ENCODE peak calls at places on chromosomes 13 and 19, in eight cellular contexts. E is WERI-Rb-1, B is cardiac muscle cell, G is HFF-Myc, Z is dorsolateral prefrontal cortex, H is foreskin keratinocyte, M is foreskin fibroblast, R is BE2C. W is an unnamed sample.

GRCh38 chr19:3880471-3881271 is at the start of gene ATCAY:
- DNase-seq in E (peak), M (peak), Z (peak), R (peak), G (no peak), H (no peak), B (peak), W (no peak)

GRCh38 chr13:72208112-72208645 is 341.2 kb upstream of the DACH1 start:
- DNase-seq in H (no peak), M (no peak), E (peak), B (no peak), Z (no peak), G (no peak), R (peak), W (no peak)

GRCh38 chr13:52599853-52600603 is 42.2 kb upstream of the HNRNPA1L2 start:
- DNase-seq in E (peak), B (peak), R (peak), G (no peak), M (peak), H (no peak), Z (peak), W (no peak)

GRCh38 chr19:18254546-18255500 is 19.4 kb downstream of the IQCN start:
- DNase-seq in G (no peak), E (no peak), B (no peak), H (no peak), R (no peak), M (no peak), Z (no peak), W (no peak)

GRCh38 chr13:110311721-110312668 is 4.9 kb downstream of the COL4A2 start:
- DNase-seq in M (no peak), B (no peak), G (no peak), R (no peak), H (no peak), Z (no peak), E (no peak), W (no peak)

GRCh38 chr13:105918842-105919741 is 616.4 kb downstream of the EFNB2 start:
- DNase-seq in H (peak), E (no peak), B (no peak), G (peak), R (peak), M (peak), Z (peak), W (no peak)

GRCh38 chr13:20197361-20197834 is 4.7 kb upstream of the GJB2 start:
- DNase-seq in B (peak), G (peak), M (peak), E (no peak), Z (no peak), R (no peak), H (peak), W (no peak)

GRCh38 chr19:45440873-45441654 is 17.3 kb upstream of the ERCC1 start:
- DNase-seq in B (peak), M (peak), Z (no peak), R (peak), G (no peak), E (peak), H (no peak), W (no peak)

GRCh38 chr13:70357031-70357430 is 248.8 kb upstream of the KLHL1 start:
- DNase-seq in Z (no peak), H (no peak), G (no peak), E (no peak), B (no peak), M (no peak), R (no peak), W (no peak)

GRCh38 chr13:70347947-70348620 is 239.8 kb upstream of the KLHL1 start:
- DNase-seq in B (no peak), R (no peak), M (no peak), H (no peak), E (no peak), G (no peak), Z (no peak), W (no peak)

GRCh38 chr13:70353096-70353495 is 244.8 kb upstream of the KLHL1 start:
- DNase-seq in H (no peak), E (no peak), B (no peak), Z (no peak), G (no peak), M (no peak), R (no peak), W (no peak)
- TF ChIP-seq CTCF in H (no peak), E (no peak), B (no peak), Z (no peak), G (no peak), M (no peak), R (peak), W (no peak)

DNA sequence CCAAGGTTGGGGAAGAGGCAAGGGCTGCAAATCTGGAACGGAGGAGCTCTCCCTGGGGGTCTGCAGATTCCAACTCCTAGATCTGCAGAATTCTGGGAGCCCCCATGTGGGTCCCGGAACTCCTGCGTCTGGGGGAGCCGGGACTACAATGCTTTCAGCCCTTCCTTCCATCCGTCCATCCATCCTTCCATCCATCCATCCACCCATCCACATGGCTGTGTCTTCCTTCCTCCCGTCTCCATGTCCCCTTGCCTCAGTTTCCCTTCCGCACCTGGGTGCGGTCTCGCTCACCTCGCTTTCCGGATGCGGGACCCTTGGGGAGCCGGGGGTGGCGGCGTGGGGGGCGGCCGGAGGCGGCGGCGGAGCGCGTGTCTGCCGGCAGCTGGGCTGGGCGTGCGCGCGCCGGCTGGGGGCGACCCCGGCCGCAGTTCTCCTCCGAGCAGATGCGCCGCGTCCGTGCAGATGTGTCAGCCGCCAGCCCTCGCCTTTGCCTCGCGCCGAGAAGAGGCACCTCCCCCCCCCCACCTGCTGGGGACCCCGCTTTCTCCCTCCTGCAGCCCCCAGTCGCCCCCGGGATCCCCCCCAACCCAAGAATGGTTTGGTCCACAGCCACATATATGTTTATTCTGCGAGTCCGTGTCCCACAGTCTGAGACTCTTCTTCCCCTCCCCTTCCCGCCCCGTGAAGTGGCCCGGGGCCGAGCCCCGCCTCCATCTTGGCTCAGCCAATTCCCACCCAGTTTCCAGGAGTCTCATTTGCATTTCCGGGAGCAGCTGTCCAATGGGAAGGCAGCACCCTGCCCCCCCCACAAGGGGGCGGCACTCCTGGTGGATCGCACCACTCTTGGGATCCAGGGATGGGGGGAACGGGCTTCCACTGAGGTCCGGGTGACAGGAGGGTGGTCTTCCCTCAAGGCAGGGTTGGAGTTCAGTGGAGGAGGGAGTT is 8.8 kb downstream of the ISOC2 start:
- DNase-seq in M (peak), E (peak), B (peak), Z (peak), G (peak), H (peak), R (peak), W (no peak)
- TF ChIP-seq CTCF in M (no peak), E (no peak), B (no peak), Z (peak), G (no peak), H (no peak), R (no peak), W (no peak)

GRCh38 chr19:1855828-1856255 is 7.5 kb downstream of the KLF16 start:
- DNase-seq in Z (no peak), B (no peak), H (no peak), M (peak), G (no peak), R (no peak), E (no peak), W (no peak)
- TF ChIP-seq CTCF in Z (no peak), B (no peak), H (no peak), M (no peak), G (no peak), R (no peak), E (no peak), W (no peak)

GRCh38 chr13:114152285-114152645 is 19.8 kb upstream of the RASA3 start:
- DNase-seq in Z (no peak), E (no peak), H (no peak), M (no peak), B (no peak), R (no peak), G (no peak), W (no peak)

GRCh38 chr13:114149774-114150740 is 17.6 kb upstream of the RASA3 start:
- DNase-seq in B (no peak), R (no peak), E (no peak), H (no peak), Z (no peak), M (no peak), G (no peak), W (no peak)

GRCh38 chr13:114151031-114151430 is 18.6 kb upstream of the RASA3 start:
- DNase-seq in H (no peak), E (no peak), R (no peak), M (no peak), G (no peak), B (no peak), Z (no peak), W (no peak)

GRCh38 chr13:114152831-114153371 is 20.5 kb upstream of the RASA3 start:
- DNase-seq in M (peak), B (no peak), R (no peak), E (no peak), Z (no peak), G (no peak), H (no peak), W (peak)

GRCh38 chr13:114151565-114152284 is 19.3 kb upstream of the RASA3 start:
- DNase-seq in M (no peak), G (no peak), B (peak), H (peak), E (no peak), R (no peak), Z (no peak), W (no peak)
- TF ChIP-seq CTCF in M (no peak), G (no peak), B (peak), H (peak), E (no peak), R (no peak), Z (no peak), W (no peak)

DNA sequence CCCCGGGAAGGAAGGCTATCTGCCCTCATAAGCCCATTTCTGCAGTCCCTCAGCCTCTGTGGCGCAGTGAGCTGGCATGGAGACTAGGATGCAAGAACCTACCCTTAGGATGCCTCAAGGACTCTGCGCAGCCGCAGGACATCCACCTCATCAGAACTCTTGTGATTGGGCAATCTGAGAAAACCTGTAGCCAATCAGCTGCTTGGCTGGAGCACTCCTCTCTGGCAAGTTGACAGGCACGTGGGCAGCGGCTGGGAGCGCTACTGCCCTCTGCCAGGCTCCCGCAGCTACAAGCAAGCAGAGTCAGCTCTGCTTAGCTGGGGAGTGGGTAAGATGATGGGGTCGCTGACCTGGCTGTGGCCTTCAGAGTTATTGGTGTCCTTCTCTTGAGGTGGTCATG is 1.5 kb upstream of the ECSIT start:
- DNase-seq in M (peak), B (peak), H (peak), G (peak), R (peak), E (peak), Z (peak), W (no peak)
- TF ChIP-seq CTCF in M (no peak), B (peak), H (peak), G (peak), R (peak), E (peak), Z (peak), W (no peak)

GRCh38 chr13:59332966-59333365 is 830.8 kb downstream of the DIAPH3 start:
- DNase-seq in R (no peak), E (no peak), B (no peak), M (no peak), Z (no peak), H (no peak), G (no peak), W (no peak)

GRCh38 chr13:59340581-59340980 is 823.1 kb downstream of the DIAPH3 start:
- DNase-seq in R (no peak), B (no peak), G (no peak), M (no peak), Z (no peak), E (no peak), H (no peak), W (no peak)

GRCh38 chr13:59342396-59342795 is 821.3 kb downstream of the DIAPH3 start:
- DNase-seq in E (no peak), G (no peak), R (no peak), Z (no peak), M (no peak), B (no peak), H (no peak), W (no peak)

GRCh38 chr13:59340151-59340550 is 823.6 kb downstream of the DIAPH3 start:
- DNase-seq in E (no peak), R (no peak), B (no peak), G (no peak), Z (no peak), M (no peak), H (no peak), W (no peak)

DNA sequence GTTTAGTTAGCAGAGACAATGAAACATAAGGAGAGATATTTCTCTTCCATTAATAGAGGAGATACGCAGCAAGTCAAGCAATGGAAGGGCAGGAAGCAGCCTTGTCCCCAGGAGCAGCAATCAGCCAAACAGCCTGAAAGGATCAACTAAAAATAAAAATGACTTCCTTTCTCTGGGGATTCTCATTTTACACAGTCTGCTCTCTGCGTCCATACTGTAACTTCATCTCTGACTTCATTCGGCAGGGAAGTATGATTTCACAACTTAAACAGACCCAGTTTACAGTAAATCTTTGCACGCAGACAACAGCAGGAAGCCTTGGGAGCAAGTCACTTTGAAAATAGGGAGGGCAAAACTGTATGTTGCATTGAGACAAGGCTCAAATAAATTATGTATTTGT is 826.7 kb downstream of the DIAPH3 start:
- DNase-seq in M (no peak), B (no peak), E (no peak), G (no peak), R (no peak), Z (no peak), H (no peak), W (no peak)
- TF ChIP-seq CTCF in M (no peak), B (no peak), E (no peak), G (no peak), R (no peak), Z (no peak), H (no peak), W (no peak)

GRCh38 chr13:78601124-78601885 is 2.0 kb downstream of the POU4F1 start:
- DNase-seq in B (no peak), M (peak), Z (no peak), R (no peak), E (peak), G (no peak), H (no peak), W (no peak)
- TF ChIP-seq CTCF in B (no peak), M (no peak), Z (no peak), R (no peak), E (no peak), G (no peak), H (no peak), W (no peak)

GRCh38 chr13:42602910-42603309 is 29.0 kb downstream of the TNFSF11 start:
- DNase-seq in G (no peak), B (no peak), R (no peak), Z (no peak), H (no peak), M (no peak), E (no peak), W (no peak)
- TF ChIP-seq CTCF in G (no peak), B (no peak), R (no peak), Z (no peak), H (no peak), M (no peak), E (no peak), W (no peak)

DNA sequence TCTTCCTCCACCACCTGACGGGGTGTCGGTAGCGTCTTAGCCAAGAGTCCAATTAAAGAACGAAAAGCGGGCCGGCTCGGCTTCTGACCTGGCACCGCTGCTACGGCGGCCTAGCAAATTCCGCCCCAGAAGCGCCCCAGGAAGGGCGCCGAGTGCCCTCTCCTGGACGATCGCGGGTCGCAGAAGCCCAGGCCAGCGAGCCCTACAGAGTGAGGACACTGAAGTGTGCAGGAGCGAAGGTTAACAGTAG is 1.1 kb upstream of the KMT2B start:
- DNase-seq in R (no peak), Z (no peak), B (no peak), E (no peak), G (no peak), M (no peak), H (no peak), W (no peak)
- TF ChIP-seq CTCF in R (no peak), Z (no peak), B (no peak), E (no peak), G (no peak), M (no peak), H (no peak), W (no peak)

GRCh38 chr13:26656919-26657318 is 99.4 kb downstream of the WASF3 start:
- DNase-seq in G (no peak), E (no peak), Z (no peak), H (peak), M (peak), B (peak), R (no peak), W (peak)
- TF ChIP-seq CTCF in G (no peak), E (peak), Z (peak), H (peak), M (peak), B (peak), R (peak), W (peak)

W was measured in AG09319.